ENCODE peak calls at places on chromosomes 5 and 9, in six cellular contexts. D is SK-N-SH, O is brain microvascular endothelial cell, F is HL-60, W is MM.1S, Z is kidney epithelial cell. M is an unnamed sample.

GRCh38 chr9:127786773-127787123 is 914 bp downstream of the CDK9 start:
- DNase-seq in Z (no peak), O (no peak), W (no peak), F (no peak), D (no peak), M (no peak)

GRCh38 chr9:8259028-8259427 is 459.4 kb upstream of the DMAC1 start:
- DNase-seq in F (no peak), D (no peak), W (no peak), Z (no peak), O (no peak), M (no peak)

GRCh38 chr5:78555870-78556269 is 92.7 kb downstream of the LHFPL2 start:
- DNase-seq in Z (no peak), W (no peak), F (no peak), D (no peak), O (no peak), M (no peak)

GRCh38 chr9:249025-249424 is 34.4 kb downstream of the DOCK8 start:
- DNase-seq in Z (no peak), D (no peak), F (no peak), O (no peak), W (no peak), M (no peak)

GRCh38 chr5:135313946-135314345 is 85.1 kb downstream of the MACROH2A1 start:
- DNase-seq in Z (no peak), O (no peak), W (no peak), F (no peak), D (no peak), M (no peak)

GRCh38 chr5:159912033-159912800 is 4.1 kb upstream of the ADRA1B start:
- DNase-seq in Z (peak; percentile 57), O (peak; percentile 78), F (no peak), W (no peak), D (no peak), M (peak; percentile 46)

GRCh38 chr9:77457916-77458592 is 190.1 kb downstream of the GNA14 start:
- DNase-seq in Z (no peak), F (peak; percentile 77), W (peak; percentile 71), D (peak; percentile 74), O (peak; percentile 50), M (peak; percentile 32)

GRCh38 chr9:114072181-114073140 is 5.6 kb downstream of the AMBP start:
- DNase-seq in D (no peak), F (no peak), Z (no peak), O (no peak), W (no peak), M (no peak)

GRCh38 chr5:149121145-149121544 is 20.1 kb upstream of the ABLIM3 start:
- DNase-seq in F (no peak), W (no peak), D (no peak), O (no peak), Z (no peak), M (no peak)

GRCh38 chr5:157977957-157978505 is 119.1 kb upstream of the CLINT1 start:
- DNase-seq in D (peak; percentile 47), O (no peak), W (no peak), Z (no peak), F (no peak), M (no peak)

GRCh38 chr5:17114233-17114632 is 103.2 kb upstream of the BASP1 start:
- DNase-seq in Z (no peak), O (no peak), F (no peak), W (no peak), D (no peak), M (no peak)

GRCh38 chr9:86859966-86860365 is 87.3 kb downstream of the GAS1 start:
- DNase-seq in F (no peak), W (no peak), Z (no peak), D (no peak), O (no peak), M (no peak)

DNA sequence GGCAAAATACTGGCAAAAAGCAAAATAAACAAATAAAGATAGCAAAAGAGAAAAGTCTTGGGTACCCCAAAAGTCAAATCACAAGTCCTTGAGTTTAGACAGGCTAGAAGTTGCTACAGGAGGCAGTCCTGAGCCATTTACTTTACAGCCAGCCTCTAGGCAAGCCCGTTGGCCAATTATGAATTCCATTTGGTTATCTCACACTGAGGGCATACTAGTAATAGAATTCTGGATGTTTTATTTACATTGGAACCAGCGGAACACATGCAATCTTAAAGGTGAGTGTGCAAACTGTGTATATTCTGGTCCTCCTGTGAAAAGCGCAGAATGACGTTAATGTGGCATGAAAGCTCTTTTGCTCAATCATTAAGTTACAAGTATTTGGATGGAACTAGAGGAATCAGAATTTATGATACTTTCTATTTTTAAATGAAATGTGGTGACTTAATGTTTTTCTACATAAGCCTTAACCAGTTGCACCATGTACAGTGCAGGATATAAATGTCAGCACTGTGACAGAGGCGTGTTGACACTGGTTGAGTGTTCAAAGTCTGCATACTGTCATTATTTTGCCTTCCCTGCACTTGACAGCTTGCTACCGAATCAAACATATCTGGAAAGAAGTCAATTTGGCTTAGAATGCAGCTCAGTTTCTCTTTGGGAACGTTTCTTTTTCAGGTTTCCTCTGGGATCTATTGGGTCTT is 7.9 kb downstream of the GDNF start:
- DNase-seq in O (no peak), F (no peak), Z (no peak), D (no peak), W (no peak), M (no peak)
- TF ChIP-seq CTCF in O (no peak), F (no peak), Z (no peak), D (peak; percentile 42), W (no peak), M (no peak)

GRCh38 chr9:132240860-132241482 is 79.1 kb downstream of the NTNG2 start:
- DNase-seq in W (peak; percentile 97), O (peak; percentile 88), Z (peak; percentile 74), F (peak; percentile 99), D (peak; percentile 99), M (no peak)

GRCh38 chr9:132238992-132239391 is 77.1 kb downstream of the NTNG2 start:
- DNase-seq in Z (no peak), W (no peak), O (no peak), F (peak; percentile 75), D (no peak), M (no peak)

GRCh38 chr9:132239518-132239917 is 77.7 kb downstream of the NTNG2 start:
- DNase-seq in O (no peak), F (peak; percentile 86), D (no peak), W (no peak), Z (no peak), M (no peak)

GRCh38 chr9:132241483-132241839 is 79.6 kb downstream of the NTNG2 start:
- DNase-seq in Z (no peak), D (no peak), F (no peak), O (no peak), W (no peak), M (no peak)

DNA sequence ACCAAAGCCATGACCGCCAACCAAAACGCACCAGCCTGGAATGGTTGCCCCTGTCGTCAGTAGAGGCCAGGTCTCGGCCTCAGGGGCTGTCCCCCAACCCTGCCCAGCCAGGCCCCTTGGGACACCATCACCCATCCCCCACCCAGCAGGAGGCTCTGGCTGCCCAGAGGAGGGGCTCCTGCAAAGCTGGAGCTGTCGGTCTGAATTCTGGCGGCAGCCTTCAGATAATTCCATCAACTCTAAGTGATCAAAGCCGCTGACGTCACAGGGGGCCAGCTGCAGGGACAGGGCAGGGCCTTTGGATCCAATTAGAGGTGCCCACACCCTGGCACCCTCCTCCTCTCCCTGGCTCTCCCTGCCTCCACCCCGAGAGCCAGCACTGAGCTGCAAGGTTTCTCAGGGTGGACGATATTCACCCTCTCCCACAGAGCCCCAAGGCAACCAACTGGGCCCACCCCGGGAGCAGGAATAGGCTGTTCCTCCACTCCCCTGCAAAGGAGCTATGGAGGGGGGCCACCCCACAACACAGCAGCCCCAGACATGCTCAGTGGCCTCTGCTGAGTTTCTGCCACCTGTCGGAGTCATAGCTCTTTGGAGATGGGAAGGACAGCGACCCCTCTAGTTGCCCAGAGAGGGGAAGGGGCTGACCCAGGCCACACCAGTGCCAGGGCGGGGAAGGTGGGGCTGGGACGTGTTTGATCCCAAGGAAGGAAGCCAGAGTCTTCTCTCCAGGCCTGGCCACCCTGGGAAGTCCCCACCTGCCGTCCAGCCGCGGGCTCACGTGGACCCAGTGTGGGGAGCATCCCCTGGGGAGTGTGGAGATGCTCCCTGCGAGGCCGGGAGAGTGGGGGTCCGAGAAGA is 78.4 kb downstream of the NTNG2 start:
- DNase-seq in Z (no peak), O (no peak), D (peak; percentile 75), F (peak; percentile 26), W (no peak), M (no peak)
- H3K4me3 ChIP-seq in Z (no peak overlapping the region), O (no peak overlapping the region), D (no peak overlapping the region), F (peak overlapping the region; percentile 32), W (no peak overlapping the region), M (no peak overlapping the region)

DNA sequence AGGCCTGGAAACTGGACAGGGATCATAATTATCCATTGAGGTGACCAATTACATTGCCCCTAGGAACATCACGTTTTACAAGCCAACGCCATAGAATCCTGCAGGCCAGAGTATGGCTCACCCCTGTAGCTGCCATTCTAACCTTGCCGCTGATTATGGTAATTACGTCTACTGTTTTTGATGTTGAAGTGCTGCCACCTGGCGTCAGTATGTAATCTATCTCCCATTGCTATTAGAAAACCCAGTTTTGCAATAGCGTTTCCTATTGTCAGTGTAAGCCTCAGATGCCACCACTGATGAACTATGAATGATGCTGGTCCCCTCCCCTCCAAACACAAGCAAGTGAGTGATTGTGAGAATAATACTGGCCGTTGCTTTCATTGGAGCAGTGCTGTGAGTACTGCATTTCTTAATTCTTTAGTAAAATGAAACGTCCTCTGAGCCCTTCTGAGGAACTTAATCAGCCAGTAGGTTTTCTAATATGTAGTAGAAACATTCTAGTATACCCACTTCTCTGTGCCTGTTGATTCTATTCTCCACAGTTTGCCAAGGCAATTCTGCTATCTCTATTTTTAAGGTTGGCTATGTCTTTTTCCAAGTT is 100.5 kb upstream of the NMUR2 start:
- DNase-seq in F (peak; percentile 50), O (peak; percentile 46), W (peak; percentile 70), D (peak; percentile 44), Z (peak; percentile 29), M (peak; percentile 14)
- TF ChIP-seq CTCF in F (peak; percentile 57), O (peak; percentile 59), W (peak; percentile 73), D (peak; percentile 70), Z (peak; percentile 63), M (peak; percentile 55)

GRCh38 chr5:119389288-119390065 is 33.7 kb downstream of the TNFAIP8 start:
- DNase-seq in O (no peak), Z (no peak), W (no peak), D (no peak), F (no peak), M (no peak)

GRCh38 chr5:119388619-119389190 is 32.9 kb downstream of the TNFAIP8 start:
- DNase-seq in O (no peak), F (no peak), W (no peak), Z (no peak), D (no peak), M (no peak)

GRCh38 chr5:119386945-119387344 is 31.1 kb downstream of the TNFAIP8 start:
- DNase-seq in F (no peak), Z (no peak), D (no peak), W (no peak), O (peak; percentile 71), M (no peak)

GRCh38 chr5:119385136-119386128 is 29.6 kb downstream of the TNFAIP8 start:
- DNase-seq in F (no peak), O (no peak), D (no peak), Z (no peak), W (no peak), M (no peak)

DNA sequence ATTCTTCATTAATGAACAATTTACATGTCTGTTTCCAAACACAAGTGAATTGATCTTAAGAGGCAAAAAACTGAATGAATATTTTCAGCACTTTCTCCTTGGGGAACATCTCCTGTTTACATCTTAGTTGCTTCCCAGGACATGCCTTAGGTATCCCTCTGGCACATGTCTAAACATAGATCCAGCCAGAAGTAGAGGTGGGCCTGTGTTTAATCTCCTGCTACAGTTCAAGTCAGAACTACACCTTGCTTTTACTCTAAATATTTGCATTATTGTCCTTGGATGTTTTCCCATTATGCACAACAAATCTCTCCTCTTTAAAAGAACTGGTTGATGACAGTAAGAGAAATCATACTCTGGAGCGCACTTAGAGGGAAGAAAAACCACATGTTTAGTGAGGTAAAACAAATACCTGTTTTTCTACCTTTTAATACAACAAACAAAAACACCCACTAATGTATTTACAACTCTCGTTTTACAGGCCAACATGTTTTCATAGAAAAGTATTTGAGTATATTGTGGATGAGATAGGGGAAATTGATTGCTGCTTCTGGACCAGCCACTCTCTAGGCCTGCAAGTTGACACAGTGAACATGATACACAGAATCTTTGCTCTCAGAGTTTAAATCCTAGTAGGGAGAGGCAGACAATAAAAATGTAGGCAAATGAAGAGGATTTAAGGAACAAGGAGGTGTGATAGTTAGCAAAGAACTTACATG is 32.2 kb downstream of the TNFAIP8 start:
- DNase-seq in F (no peak), Z (no peak), D (no peak), W (no peak), O (no peak), M (no peak)
- H3K4me3 ChIP-seq in F (no peak overlapping the region), Z (no peak overlapping the region), D (no peak overlapping the region), W (no peak overlapping the region), O (no peak overlapping the region), M (no peak overlapping the region)